ENCODE peak calls at places on chromosomes 3 and 15, in five cellular contexts. Y, I, R, H and O are unnamed samples.

GRCh38 chr15:78110916-78111475 is 18.6 kb downstream of the SH2D7 start:
- DNase-seq in H (no peak), R (no peak), Y (no peak), I (no peak), O (no peak)

GRCh38 chr3:172321035-172321434 is 127.2 kb downstream of the GHSR start:
- DNase-seq in Y (no peak), I (peak), R (no peak), H (no peak), O (no peak)

GRCh38 chr3:123019591-123019990 is 8.0 kb downstream of the SEMA5B start:
- DNase-seq in Y (no peak), I (no peak), R (no peak), H (no peak), O (no peak)

GRCh38 chr3:39962566-39962965 is 153.2 kb downstream of the MYRIP start:
- DNase-seq in R (no peak), Y (no peak), I (no peak), H (no peak), O (no peak)

GRCh38 chr3:192063570-192063969 is 602.6 kb downstream of the PYDC2 start:
- DNase-seq in H (no peak), Y (peak), I (peak), R (peak), O (no peak)

GRCh38 chr15:64931381-64931780 is 19.7 kb downstream of the ANKDD1A start:
- DNase-seq in R (no peak), Y (no peak), H (no peak), I (no peak), O (no peak)

GRCh38 chr3:62737449-62737848 is 137.8 kb downstream of the CADPS start:
- DNase-seq in I (no peak), Y (no peak), H (no peak), R (no peak), O (no peak)

GRCh38 chr15:56014685-56015084 is 21.3 kb upstream of the NEDD4 start:
- DNase-seq in I (no peak), Y (no peak), R (no peak), H (no peak), O (no peak)

GRCh38 chr3:49133226-49133951 is 539 bp upstream of the LAMB2 start:
- DNase-seq in Y (peak), R (peak), H (peak), I (peak), O (peak)

GRCh38 chr3:57011022-57011421 is 49.4 kb upstream of the SPATA12 start:
- DNase-seq in Y (no peak), I (no peak), H (no peak), R (no peak), O (no peak)

GRCh38 chr3:24519368-24520100 is 24.9 kb upstream of the THRB start:
- DNase-seq in R (no peak), Y (no peak), I (no peak), H (no peak), O (no peak)

GRCh38 chr3:10411598-10412332 is 90.9 kb upstream of the SEC13 start:
- DNase-seq in R (no peak), I (no peak), Y (no peak), H (no peak), O (no peak)

GRCh38 chr15:46751303-46751702 is 966.0 kb upstream of the SEMA6D start:
- DNase-seq in R (no peak), H (no peak), Y (no peak), I (no peak), O (no peak)

GRCh38 chr3:56200251-56200650 is 268.0 kb downstream of the ERC2 start:
- DNase-seq in I (no peak), R (no peak), Y (no peak), H (no peak), O (no peak)

GRCh38 chr3:127720161-127720823 is 47.5 kb downstream of the ABTB1 start:
- DNase-seq in I (no peak), Y (no peak), H (no peak), R (no peak), O (no peak)

GRCh38 chr15:88748081-88748480 is 55.2 kb upstream of the ACAN start:
- DNase-seq in I (no peak), R (no peak), H (no peak), Y (no peak), O (no peak)

GRCh38 chr3:124034809-124035152 is 42.9 kb upstream of the ROPN1 start:
- DNase-seq in H (no peak), Y (no peak), R (no peak), I (no peak), O (no peak)

GRCh38 chr15:62119224-62119925 is 45.7 kb downstream of the C2CD4B start:
- DNase-seq in R (no peak), Y (no peak), H (peak), I (peak), O (no peak)

GRCh38 chr3:114714237-114714636 is 420.4 kb downstream of the TIGIT start:
- DNase-seq in I (no peak), H (no peak), Y (no peak), R (no peak), O (no peak)

GRCh38 chr3:41716391-41716910 is 245.5 kb downstream of the ULK4 start:
- DNase-seq in I (peak), Y (no peak), H (no peak), R (no peak), O (no peak)

GRCh38 chr3:148948913-148949657 is 42.3 kb upstream of the GYG1 start:
- DNase-seq in R (no peak), Y (no peak), H (no peak), I (no peak), O (no peak)

GRCh38 chr3:148954981-148955380 is 36.4 kb upstream of the GYG1 start:
- DNase-seq in Y (no peak), H (no peak), I (no peak), R (no peak), O (no peak)

GRCh38 chr3:148953094-148953493 is 38.2 kb upstream of the GYG1 start:
- DNase-seq in H (no peak), I (no peak), R (no peak), Y (no peak), O (no peak)

GRCh38 chr3:148951599-148952361 is 39.6 kb upstream of the GYG1 start:
- DNase-seq in Y (no peak), R (no peak), I (peak), H (no peak), O (no peak)

DNA sequence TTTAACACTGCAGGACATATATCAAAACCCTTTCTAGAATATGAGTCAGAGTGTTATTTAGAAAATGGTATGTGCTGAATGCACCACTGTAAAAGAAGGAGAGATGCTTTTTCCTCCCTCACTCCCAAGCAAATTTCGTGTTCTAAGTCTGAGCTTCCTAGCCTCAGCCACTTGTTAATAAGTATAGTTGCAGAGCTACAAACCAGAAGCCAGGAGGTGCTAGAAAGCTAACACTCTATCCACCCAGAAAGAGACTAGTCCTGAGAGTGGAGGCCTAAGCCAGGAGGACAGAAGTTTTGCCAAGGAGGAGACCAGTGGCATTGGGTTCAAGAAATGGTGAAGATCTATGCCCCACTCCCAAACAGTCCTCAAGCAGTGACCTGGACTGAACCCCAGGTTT is 40.5 kb upstream of the GYG1 start:
- DNase-seq in R (no peak), H (no peak), Y (no peak), I (peak), O (no peak)
- TF ChIP-seq CTCF in R (peak), H (peak), Y (peak), I (peak), O (no peak)

DNA sequence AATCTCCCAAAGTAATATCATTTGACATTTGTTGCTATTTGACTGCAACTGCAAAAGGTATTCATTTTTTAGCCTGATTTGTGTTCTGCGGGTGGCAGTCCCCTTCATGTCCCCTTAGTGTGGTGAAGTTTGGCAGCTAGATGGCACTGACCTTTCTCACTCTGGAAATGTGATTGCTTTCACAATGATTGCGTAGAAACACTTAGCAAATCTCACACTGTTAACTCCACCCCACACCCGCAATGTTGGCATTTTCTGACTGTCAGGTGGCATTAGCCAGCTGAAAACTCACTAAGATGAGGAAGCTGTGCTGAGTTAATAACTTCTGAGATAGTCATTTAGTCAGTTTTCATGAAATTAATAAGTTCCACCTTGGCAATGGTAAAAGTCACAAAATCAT is 76.9 kb downstream of the TRIM69 start:
- DNase-seq in I (no peak), Y (no peak), H (no peak), R (no peak), O (no peak)
- TF ChIP-seq CTCF in I (no peak), Y (no peak), H (no peak), R (no peak), O (no peak)

GRCh38 chr3:177905173-177905894 is 630.9 kb upstream of the KCNMB2 start:
- DNase-seq in H (peak), R (no peak), I (peak), Y (no peak), O (no peak)

GRCh38 chr3:177904661-177905060 is 631.6 kb upstream of the KCNMB2 start:
- DNase-seq in I (no peak), R (no peak), H (peak), Y (no peak), O (no peak)

GRCh38 chr3:177906573-177907229 is 629.5 kb upstream of the KCNMB2 start:
- DNase-seq in R (no peak), Y (no peak), I (no peak), H (no peak), O (no peak)

DNA sequence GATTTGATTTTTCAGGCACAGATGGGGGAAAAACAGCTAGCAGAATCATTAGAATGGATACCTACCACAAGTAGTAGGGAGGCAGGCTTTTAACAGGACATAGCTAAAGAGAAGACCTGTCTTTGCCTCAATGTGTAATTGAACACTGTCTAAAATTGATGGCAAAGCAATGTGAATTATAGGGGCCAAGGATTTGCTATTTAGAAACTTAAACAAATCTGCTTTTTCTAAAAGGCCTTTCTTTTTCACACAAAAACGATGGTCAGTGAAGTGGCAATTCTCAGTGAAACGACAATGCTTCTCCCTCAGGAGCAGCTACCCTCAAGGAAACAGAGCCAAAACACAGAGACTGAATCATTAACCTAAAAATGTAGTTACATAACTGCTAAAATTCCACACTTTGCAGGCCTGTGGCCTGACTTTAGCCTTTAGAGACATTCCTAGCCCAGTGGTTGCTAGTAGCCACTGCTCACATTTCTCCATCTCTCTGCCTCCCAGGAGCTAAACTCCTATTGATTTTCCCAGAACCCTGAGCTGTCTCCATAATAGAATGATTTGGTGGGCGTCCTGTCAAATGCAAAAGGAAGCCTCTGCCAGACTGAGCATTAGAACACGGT is 630.2 kb upstream of the KCNMB2 start:
- DNase-seq in I (peak), Y (no peak), H (peak), R (no peak), O (no peak)
- TF ChIP-seq CTCF in I (no peak), Y (no peak), H (no peak), R (no peak), O (no peak)

DNA sequence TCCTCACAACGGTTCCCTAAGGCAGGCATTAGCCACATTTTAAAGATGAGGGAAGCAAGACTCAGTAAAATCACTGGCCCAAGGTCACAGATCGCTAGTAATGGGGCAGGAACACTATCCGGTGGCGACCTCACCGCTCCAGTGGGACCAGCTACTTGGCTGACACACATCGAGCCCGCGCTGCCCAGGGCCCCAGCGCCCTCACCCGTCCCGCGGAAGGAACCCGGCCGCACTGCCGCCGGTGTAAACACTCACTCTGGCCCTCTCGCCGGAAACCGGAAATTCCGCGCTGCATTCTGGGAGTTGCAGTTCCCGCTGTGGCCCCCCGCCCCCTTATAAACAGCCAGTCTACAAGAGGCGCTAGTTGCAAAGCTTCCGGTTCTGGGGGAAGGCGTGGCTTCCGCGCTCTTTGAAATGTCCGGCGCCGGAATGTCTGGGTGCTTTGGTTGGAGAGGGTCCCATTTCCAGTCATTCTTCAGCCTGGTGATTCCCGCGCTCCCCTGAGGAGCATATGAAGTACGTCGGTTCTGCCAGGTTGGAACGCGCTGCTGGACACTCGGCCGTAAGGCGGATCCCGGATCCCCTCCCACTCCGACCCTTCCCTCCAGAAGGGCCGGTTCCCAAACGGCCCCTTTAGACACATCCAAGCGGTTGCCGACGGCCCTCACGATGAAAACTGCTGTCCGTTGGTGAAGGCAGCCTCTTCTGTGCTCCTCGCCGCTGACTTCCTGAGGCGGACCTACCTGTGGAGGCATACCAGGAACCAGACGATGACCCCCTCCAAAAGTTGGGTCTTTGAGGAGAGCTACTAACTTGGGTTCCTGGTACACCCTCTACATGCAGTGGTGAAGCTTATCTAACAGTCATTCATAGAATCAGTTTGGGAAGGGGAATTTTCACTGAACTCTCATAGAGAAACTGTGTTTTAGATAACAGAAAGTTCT is at the start of gene UBL7:
- DNase-seq in Y (peak), H (peak), I (peak), R (peak), O (peak)
- TF ChIP-seq CTCF in Y (peak), H (peak), I (no peak), R (peak), O (no peak)